ENCODE peak calls at places on chromosomes 1 and 21, in five cellular contexts. One of them, this sample, is unnamed.

GRCh38 chr1:232048481-232048880 is 421.9 kb downstream of the DISC1 start:
- DNase-seq in type B pancreatic cell: no peak
- DNase-seq in stimulated activated CD8-positive, alpha-beta memory T cell treated with anti-CD3 and anti-CD28 coated beads, Interleukin-15, amount 100 ng/mL, for 24 hours: no peak
- DNase-seq in astrocyte of the cerebellum: no peak
- DNase-seq in PC-9: no peak
- DNase-seq in this sample: no peak

GRCh38 chr21:27759820-27760219 is 792.9 kb upstream of the ADAMTS5 start:
- DNase-seq in PC-9: no peak
- DNase-seq in astrocyte of the cerebellum: no peak
- DNase-seq in type B pancreatic cell: no peak
- DNase-seq in stimulated activated CD8-positive, alpha-beta memory T cell treated with anti-CD3 and anti-CD28 coated beads, Interleukin-15, amount 100 ng/mL, for 24 hours: no peak
- DNase-seq in this sample: no peak

GRCh38 chr21:42865361-42866160 is 13.8 kb downstream of the WDR4 start:
- DNase-seq in astrocyte of the cerebellum: no peak
- DNase-seq in type B pancreatic cell: no peak
- DNase-seq in PC-9: no peak
- DNase-seq in stimulated activated CD8-positive, alpha-beta memory T cell treated with anti-CD3 and anti-CD28 coated beads, Interleukin-15, amount 100 ng/mL, for 24 hours: no peak
- DNase-seq in this sample: no peak

GRCh38 chr1:33300673-33301072 is 20.2 kb downstream of the A3GALT2 start:
- DNase-seq in astrocyte of the cerebellum: peak
- DNase-seq in type B pancreatic cell: no peak
- DNase-seq in stimulated activated CD8-positive, alpha-beta memory T cell treated with anti-CD3 and anti-CD28 coated beads, Interleukin-15, amount 100 ng/mL, for 24 hours: no peak
- DNase-seq in PC-9: no peak
- DNase-seq in this sample: no peak

GRCh38 chr1:32339363-32339978 is 3.4 kb upstream of the MARCKSL1 start:
- DNase-seq in PC-9: peak
- DNase-seq in astrocyte of the cerebellum: no peak
- DNase-seq in type B pancreatic cell: no peak
- DNase-seq in stimulated activated CD8-positive, alpha-beta memory T cell treated with anti-CD3 and anti-CD28 coated beads, Interleukin-15, amount 100 ng/mL, for 24 hours: no peak
- DNase-seq in this sample: no peak

GRCh38 chr21:31803039-31804007 is 69.5 kb upstream of the HUNK start:
- DNase-seq in PC-9: no peak
- DNase-seq in astrocyte of the cerebellum: no peak
- DNase-seq in type B pancreatic cell: no peak
- DNase-seq in stimulated activated CD8-positive, alpha-beta memory T cell treated with anti-CD3 and anti-CD28 coated beads, Interleukin-15, amount 100 ng/mL, for 24 hours: no peak
- DNase-seq in this sample: peak

GRCh38 chr1:76901158-76901767 is 34.0 kb downstream of the ST6GALNAC5 start:
- DNase-seq in PC-9: no peak
- DNase-seq in stimulated activated CD8-positive, alpha-beta memory T cell treated with anti-CD3 and anti-CD28 coated beads, Interleukin-15, amount 100 ng/mL, for 24 hours: no peak
- DNase-seq in type B pancreatic cell: no peak
- DNase-seq in astrocyte of the cerebellum: peak
- DNase-seq in this sample: no peak

GRCh38 chr1:31414692-31415370 is 1.8 kb downstream of the SERINC2 start:
- DNase-seq in stimulated activated CD8-positive, alpha-beta memory T cell treated with anti-CD3 and anti-CD28 coated beads, Interleukin-15, amount 100 ng/mL, for 24 hours: no peak
- DNase-seq in type B pancreatic cell: no peak
- DNase-seq in astrocyte of the cerebellum: no peak
- DNase-seq in PC-9: no peak
- DNase-seq in this sample: no peak

GRCh38 chr1:169601096-169601881 is 15.0 kb upstream of the F5 start:
- DNase-seq in PC-9: no peak
- DNase-seq in stimulated activated CD8-positive, alpha-beta memory T cell treated with anti-CD3 and anti-CD28 coated beads, Interleukin-15, amount 100 ng/mL, for 24 hours: no peak
- DNase-seq in type B pancreatic cell: no peak
- DNase-seq in astrocyte of the cerebellum: peak
- DNase-seq in this sample: peak

GRCh38 chr1:27332536-27333281 is 9.1 kb upstream of the SYTL1 start:
- DNase-seq in stimulated activated CD8-positive, alpha-beta memory T cell treated with anti-CD3 and anti-CD28 coated beads, Interleukin-15, amount 100 ng/mL, for 24 hours: no peak
- DNase-seq in type B pancreatic cell: no peak
- DNase-seq in PC-9: no peak
- DNase-seq in astrocyte of the cerebellum: no peak
- DNase-seq in this sample: no peak

GRCh38 chr1:200979574-200980451 is 43.7 kb downstream of the KIF21B start:
- DNase-seq in stimulated activated CD8-positive, alpha-beta memory T cell treated with anti-CD3 and anti-CD28 coated beads, Interleukin-15, amount 100 ng/mL, for 24 hours: peak
- DNase-seq in PC-9: peak
- DNase-seq in type B pancreatic cell: no peak
- DNase-seq in astrocyte of the cerebellum: no peak
- DNase-seq in this sample: no peak

GRCh38 chr1:233443040-233443439 is 115.5 kb downstream of the MAP3K21 start:
- DNase-seq in type B pancreatic cell: no peak
- DNase-seq in astrocyte of the cerebellum: peak
- DNase-seq in stimulated activated CD8-positive, alpha-beta memory T cell treated with anti-CD3 and anti-CD28 coated beads, Interleukin-15, amount 100 ng/mL, for 24 hours: no peak
- DNase-seq in PC-9: peak
- DNase-seq in this sample: no peak